ENCODE peak calls at places on chromosomes 11 and 22, in eight cellular contexts. One of them, this sample, is unnamed.
A peak's percentile ranks its signal among the peaks of the same experiment; 100 is the strongest.

GRCh38 chr11:59954219-59954847 is 9.5 kb upstream of the OOSP4A start:
- DNase-seq in spleen: no peak
- DNase-seq in midbrain: no peak
- DNase-seq in T-helper 2 cell: no peak
- DNase-seq in MM.1S: no peak
- DNase-seq in AG09309: no peak
- DNase-seq in OCI-LY7: no peak
- DNase-seq in fibroblast of pulmonary artery: no peak
- DNase-seq in this sample: no peak

GRCh38 chr11:123390146-123390545 is 39.9 kb upstream of the GRAMD1B start:
- DNase-seq in spleen: no peak
- DNase-seq in midbrain: no peak
- DNase-seq in T-helper 2 cell: no peak
- DNase-seq in MM.1S: no peak
- DNase-seq in AG09309: no peak
- DNase-seq in OCI-LY7: no peak
- DNase-seq in fibroblast of pulmonary artery: no peak
- DNase-seq in this sample: no peak

GRCh38 chr11:34585304-34585869 is 35.5 kb upstream of the EHF start:
- DNase-seq in spleen: no peak
- DNase-seq in midbrain: no peak
- DNase-seq in T-helper 2 cell: no peak
- DNase-seq in MM.1S: no peak
- DNase-seq in AG09309: no peak
- DNase-seq in OCI-LY7: no peak
- DNase-seq in fibroblast of pulmonary artery: no peak
- DNase-seq in this sample: no peak

GRCh38 chr11:114183041-114183511 is 113.1 kb upstream of the NNMT start:
- DNase-seq in spleen: peak; percentile 89
- DNase-seq in midbrain: no peak
- DNase-seq in T-helper 2 cell: peak; percentile 59
- DNase-seq in MM.1S: no peak
- DNase-seq in AG09309: no peak
- DNase-seq in OCI-LY7: peak; percentile 56
- DNase-seq in fibroblast of pulmonary artery: no peak
- DNase-seq in this sample: no peak

GRCh38 chr11:124481365-124482323 is 36.1 kb upstream of the OR8B8 start:
- DNase-seq in spleen: no peak
- DNase-seq in midbrain: no peak
- DNase-seq in T-helper 2 cell: no peak
- DNase-seq in MM.1S: peak; percentile 54
- DNase-seq in AG09309: no peak
- DNase-seq in OCI-LY7: peak; percentile 8
- DNase-seq in fibroblast of pulmonary artery: peak; percentile 80
- DNase-seq in this sample: peak; percentile 63

GRCh38 chr11:59822989-59823566 is 12.5 kb upstream of the MRPL16 start:
- DNase-seq in spleen: no peak
- DNase-seq in midbrain: peak; percentile 35
- DNase-seq in T-helper 2 cell: no peak
- DNase-seq in MM.1S: peak; percentile 80
- DNase-seq in AG09309: peak; percentile 20
- DNase-seq in OCI-LY7: peak; percentile 84
- DNase-seq in fibroblast of pulmonary artery: peak; percentile 79
- DNase-seq in this sample: peak; percentile 84

GRCh38 chr22:18156878-18157713 is 7.1 kb downstream of the USP18 start:
- DNase-seq in spleen: peak; percentile 67
- DNase-seq in midbrain: peak; percentile 55
- DNase-seq in T-helper 2 cell: peak; percentile 30
- DNase-seq in MM.1S: peak; percentile 62
- DNase-seq in AG09309: peak; percentile 49
- DNase-seq in OCI-LY7: peak; percentile 61
- DNase-seq in fibroblast of pulmonary artery: peak; percentile 92
- DNase-seq in this sample: peak; percentile 94

GRCh38 chr11:69876013-69876412 is 56.8 kb upstream of the FGF3 start:
- DNase-seq in spleen: peak; percentile 50
- DNase-seq in midbrain: no peak
- DNase-seq in T-helper 2 cell: no peak
- DNase-seq in MM.1S: no peak
- DNase-seq in AG09309: no peak
- DNase-seq in OCI-LY7: no peak
- DNase-seq in fibroblast of pulmonary artery: no peak
- DNase-seq in this sample: no peak

GRCh38 chr11:12757416-12757815 is 83.2 kb downstream of the TEAD1 start:
- DNase-seq in spleen: no peak
- DNase-seq in midbrain: no peak
- DNase-seq in T-helper 2 cell: no peak
- DNase-seq in MM.1S: no peak
- DNase-seq in AG09309: no peak
- DNase-seq in OCI-LY7: no peak
- DNase-seq in fibroblast of pulmonary artery: no peak
- DNase-seq in this sample: peak; percentile 38

GRCh38 chr11:47052165-47052564 is 115.6 kb downstream of the CSTPP1 start:
- DNase-seq in spleen: no peak
- DNase-seq in midbrain: no peak
- DNase-seq in T-helper 2 cell: no peak
- DNase-seq in MM.1S: no peak
- DNase-seq in AG09309: no peak
- DNase-seq in OCI-LY7: no peak
- DNase-seq in fibroblast of pulmonary artery: no peak
- DNase-seq in this sample: no peak

This sample was measured in dermis blood vessel endothelial cell.